ENCODE peak calls at places on chromosome 16, in six cellular contexts. G is K562, H is GM12878, T is HCT116, F is HepG2, S is upper lobe of left lung. V is an unnamed sample.
A peak's percentile ranks its signal among the peaks of the same experiment; 100 is the strongest.

GRCh38 chr16:86773339-86773715 is 195.0 kb downstream of the FOXL1 start:
- ATAC-seq in F (no peak), H (no peak), S (peak; percentile 15), G (no peak), T (no peak), V (no peak)

GRCh38 chr16:17606460-17606859 is 135.7 kb upstream of the XYLT1 start:
- ATAC-seq in T (no peak), G (no peak), S (no peak), F (no peak), H (no peak), V (no peak)

GRCh38 chr16:56201030-56201429 is 9.7 kb downstream of the GNAO1 start:
- ATAC-seq in F (no peak), T (no peak), G (no peak), H (no peak), S (no peak), V (no peak)

GRCh38 chr16:15827709-15828343 is 29.0 kb downstream of the MYH11 start:
- ATAC-seq in T (no peak), G (no peak), F (no peak), H (no peak), S (no peak), V (no peak)

GRCh38 chr16:58128721-58129096 is 472 bp downstream of the CFAP20 start:
- ATAC-seq in G (peak; percentile 22), S (no peak), F (peak; percentile 12), H (peak; percentile 12), T (peak; percentile 17), V (no peak)

GRCh38 chr16:3542601-3543373 is 34.4 kb downstream of the NLRC3 start:
- ATAC-seq in F (peak; percentile 28), G (no peak), S (no peak), T (no peak), H (no peak), V (no peak)

GRCh38 chr16:50680907-50681885 is at the start of gene SNX20:
- ATAC-seq in G (no peak), T (no peak), F (no peak), H (peak; percentile 65), S (peak; percentile 28), V (peak; percentile 50)

GRCh38 chr16:10776280-10776679 is 32.6 kb downstream of the NUBP1 start:
- ATAC-seq in F (no peak), H (peak; percentile 82), T (no peak), G (no peak), S (no peak), V (no peak)

GRCh38 chr16:81094771-81095251 is 1.4 kb downstream of the GCSH start:
- ATAC-seq in T (no peak), H (no peak), G (no peak), F (no peak), S (no peak), V (no peak)

GRCh38 chr16:78237346-78237745 is 137.9 kb downstream of the WWOX start:
- ATAC-seq in F (no peak), S (no peak), H (no peak), G (no peak), T (no peak), V (peak; percentile 63)

GRCh38 chr16:57643166-57643813 is 14.9 kb downstream of the ADGRG1 start:
- ATAC-seq in T (peak; percentile 35), H (no peak), F (no peak), S (peak; percentile 28), G (no peak), V (no peak)

DNA sequence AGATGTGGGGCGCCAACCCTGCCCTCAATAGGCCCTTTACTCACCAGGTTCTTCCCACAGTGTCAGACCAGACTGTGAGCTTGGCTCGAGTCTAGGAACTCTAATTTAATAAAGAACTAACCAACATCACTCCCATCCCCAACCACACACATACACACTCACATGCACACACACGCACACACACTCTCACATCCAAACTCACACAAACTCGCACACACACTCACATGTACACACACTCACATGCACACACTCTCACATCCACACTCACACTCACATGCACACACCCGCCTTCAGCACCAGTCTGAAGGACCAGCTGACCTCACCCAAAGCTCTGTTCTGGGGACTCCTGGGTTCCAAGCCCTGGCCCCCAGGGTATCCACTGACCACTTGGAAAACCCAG is 63.8 kb downstream of the COG7 start:
- ATAC-seq in H (no peak), F (no peak), S (no peak), T (no peak), G (no peak), V (no peak)
- TF ChIP-seq POLR2A in H (no peak), F (no peak), S (no peak), T (no peak), G (no peak), V (no peak)

GRCh38 chr16:397736-398332 is 835 bp downstream of the NME4 start:
- ATAC-seq in G (peak; percentile 46), H (no peak), T (peak; percentile 46), F (peak; percentile 76), S (peak; percentile 60), V (peak; percentile 57)
- TF ChIP-seq POLR2AphosphoS5 in G (no peak), H (no peak), T (no peak), F (no peak), S (no peak), V (no peak)

DNA sequence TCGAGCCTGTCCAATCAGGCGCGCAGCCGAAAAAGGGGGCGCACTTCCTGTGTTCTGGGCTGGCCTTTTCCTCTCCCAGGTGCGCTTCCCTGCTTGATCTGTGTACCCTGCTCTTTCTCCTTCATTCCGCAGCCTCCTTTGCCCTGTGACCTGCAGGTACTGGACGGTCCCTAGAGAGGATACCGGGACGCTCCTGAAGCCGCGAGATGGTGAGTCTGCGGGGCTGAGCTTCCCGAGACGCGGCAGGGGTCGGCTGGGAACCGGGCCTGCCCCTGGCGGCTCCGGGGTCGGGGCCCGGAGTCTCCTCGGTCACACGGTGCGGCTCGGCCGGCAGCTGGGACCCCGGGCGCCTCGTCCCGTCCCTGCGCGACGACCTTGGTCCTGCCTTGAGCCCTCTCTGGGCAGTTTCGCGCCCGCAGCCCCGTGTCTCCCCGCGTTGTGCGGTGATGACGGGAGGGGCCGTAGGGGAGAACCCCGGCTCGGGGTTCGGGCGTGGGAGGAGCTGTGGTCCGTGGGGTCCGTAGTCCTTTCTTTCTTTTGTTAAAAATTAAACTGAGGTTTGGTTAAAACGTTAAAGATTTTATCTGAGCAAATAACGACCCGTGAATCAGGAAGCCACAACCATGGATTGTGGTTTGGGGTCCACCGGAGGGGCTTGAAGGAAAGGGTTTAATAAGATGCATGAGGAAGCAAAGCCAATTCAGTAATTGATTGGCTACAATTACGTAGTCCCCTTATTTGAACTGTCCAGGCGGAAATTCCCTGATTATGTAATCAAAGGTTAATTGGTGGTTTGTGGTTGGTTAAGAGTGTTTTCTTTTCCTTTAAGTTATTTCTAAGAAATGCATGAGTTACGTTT is 172.8 kb upstream of the ZNF267 start:
- ATAC-seq in F (peak; percentile 90), S (peak; percentile 85), G (peak; percentile 71), T (peak; percentile 49), H (peak; percentile 82), V (peak; percentile 93)
- TF ChIP-seq POLR2A in F (peak; percentile 92), S (peak; percentile 66), G (peak; percentile 79), T (no peak), H (peak; percentile 80), V (no peak)

DNA sequence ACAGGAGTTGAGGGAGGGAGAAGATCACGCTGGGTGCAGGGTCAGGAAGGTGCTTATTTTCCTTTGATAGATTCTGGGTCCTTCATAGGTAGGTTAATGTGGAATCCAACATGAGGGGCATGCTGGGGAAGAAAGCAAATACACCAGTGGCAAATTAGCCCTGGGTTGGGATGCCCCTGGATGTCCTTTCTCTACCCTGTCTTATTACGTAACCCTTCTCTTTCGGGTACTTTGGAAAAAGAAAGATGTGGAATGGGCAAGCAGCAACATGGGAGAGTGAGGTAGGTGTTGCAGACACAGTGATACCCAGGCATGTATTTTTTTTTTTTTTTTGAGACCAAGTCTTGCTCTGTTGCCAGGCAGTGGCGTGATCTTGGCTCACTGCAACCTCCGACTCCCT is 9.1 kb downstream of the SLC7A6 start:
- ATAC-seq in T (no peak), H (no peak), G (no peak), S (no peak), F (no peak), V (no peak)
- TF ChIP-seq POLR2AphosphoS5 in T (no peak), H (no peak), G (no peak), S (no peak), F (no peak), V (no peak)

DNA sequence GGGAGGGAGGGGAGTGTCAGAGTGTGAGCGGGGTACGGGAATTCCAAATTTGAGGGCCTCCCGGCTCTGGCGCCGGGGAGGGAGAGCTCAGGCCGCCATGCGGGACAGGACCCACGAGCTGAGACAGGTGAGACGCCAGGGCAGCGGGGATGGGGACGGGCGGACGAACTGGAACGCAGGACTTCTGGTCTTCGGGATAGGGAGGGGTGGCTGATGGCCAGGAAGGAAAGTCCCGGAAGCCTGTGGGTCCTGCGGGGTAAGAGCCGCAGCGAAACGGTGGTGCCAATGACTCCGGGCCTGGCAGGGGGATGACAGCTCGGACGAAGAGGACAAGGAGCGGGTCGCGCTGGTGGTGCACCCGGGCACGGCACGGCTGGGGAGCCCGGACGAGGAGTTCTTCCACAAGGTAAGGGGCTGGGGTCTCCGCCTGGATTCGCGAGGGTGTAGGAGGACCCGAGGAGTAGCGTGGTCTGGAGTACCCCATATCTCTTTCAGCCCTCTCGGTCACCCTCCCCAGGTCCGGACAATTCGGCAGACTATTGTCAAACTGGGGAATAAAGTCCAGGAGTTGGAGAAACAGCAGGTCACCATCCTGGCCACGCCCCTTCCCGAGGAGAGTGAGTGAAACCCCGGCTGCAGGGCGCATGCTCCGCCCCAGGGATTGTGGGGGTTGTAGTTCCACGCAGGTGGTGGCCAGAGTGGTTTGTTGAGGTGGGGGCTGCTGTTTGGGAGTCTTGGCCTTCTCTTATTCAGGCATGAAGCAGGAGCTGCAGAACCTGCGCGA is 543 bp downstream of the STX4 start:
- ATAC-seq in F (peak; percentile 82), G (peak; percentile 89), S (peak; percentile 89), H (peak; percentile 83), T (peak; percentile 81), V (peak; percentile 72)
- TF ChIP-seq POLR2A in F (peak; percentile 95), G (peak; percentile 23), S (peak; percentile 71), H (no peak), T (no peak), V (no peak)

V was measured in gastroesophageal sphincter.